ENCODE peak calls at places on chromosomes 13 and 19, in nine cellular contexts. One of them, this sample, is unnamed.

GRCh38 chr19:44912854-44913253 is 1.6 kb upstream of the APOC1 start:
- DNase-seq in CD4-positive, alpha-beta memory T cell: no peak
- DNase-seq in stimulated activated CD4-positive, alpha-beta T cell treated with anti-CD3 and anti-CD28 coated beads, Interleukin-1b, Interleukin-23, amount 100 ng/mL, for 48 hours: no peak
- DNase-seq in iPS-NIHi11: no peak
- DNase-seq in SW 1271: no peak
- DNase-seq in head of caudate nucleus: peak
- DNase-seq in midbrain: peak
- DNase-seq in NCI-H1105 treated with DMSO at 0.1 percent for 48 hours: no peak
- DNase-seq in activated CD4-positive, alpha-beta T cell treated with anti-CD3 and anti-CD28 coated beads for 24 hours: no peak
- DNase-seq in this sample: no peak

GRCh38 chr13:67769063-67769986 is 539.2 kb upstream of the PCDH9 start:
- DNase-seq in CD4-positive, alpha-beta memory T cell: no peak
- DNase-seq in stimulated activated CD4-positive, alpha-beta T cell treated with anti-CD3 and anti-CD28 coated beads, Interleukin-1b, Interleukin-23, amount 100 ng/mL, for 48 hours: no peak
- DNase-seq in iPS-NIHi11: no peak
- DNase-seq in SW 1271: no peak
- DNase-seq in head of caudate nucleus: no peak
- DNase-seq in midbrain: no peak
- DNase-seq in NCI-H1105 treated with DMSO at 0.1 percent for 48 hours: peak
- DNase-seq in activated CD4-positive, alpha-beta T cell treated with anti-CD3 and anti-CD28 coated beads for 24 hours: no peak
- DNase-seq in this sample: no peak

GRCh38 chr13:82432949-82433348 is 1449.3 kb downstream of the SLITRK1 start:
- DNase-seq in CD4-positive, alpha-beta memory T cell: no peak
- DNase-seq in stimulated activated CD4-positive, alpha-beta T cell treated with anti-CD3 and anti-CD28 coated beads, Interleukin-1b, Interleukin-23, amount 100 ng/mL, for 48 hours: no peak
- DNase-seq in iPS-NIHi11: no peak
- DNase-seq in SW 1271: no peak
- DNase-seq in head of caudate nucleus: no peak
- DNase-seq in midbrain: no peak
- DNase-seq in NCI-H1105 treated with DMSO at 0.1 percent for 48 hours: no peak
- DNase-seq in activated CD4-positive, alpha-beta T cell treated with anti-CD3 and anti-CD28 coated beads for 24 hours: no peak
- DNase-seq in this sample: no peak

GRCh38 chr13:100089633-100090032 is 740 bp downstream of the PCCA start:
- DNase-seq in CD4-positive, alpha-beta memory T cell: no peak
- DNase-seq in stimulated activated CD4-positive, alpha-beta T cell treated with anti-CD3 and anti-CD28 coated beads, Interleukin-1b, Interleukin-23, amount 100 ng/mL, for 48 hours: no peak
- DNase-seq in iPS-NIHi11: no peak
- DNase-seq in SW 1271: no peak
- DNase-seq in head of caudate nucleus: no peak
- DNase-seq in midbrain: no peak
- DNase-seq in NCI-H1105 treated with DMSO at 0.1 percent for 48 hours: peak
- DNase-seq in activated CD4-positive, alpha-beta T cell treated with anti-CD3 and anti-CD28 coated beads for 24 hours: no peak
- DNase-seq in this sample: no peak

GRCh38 chr13:77062097-77062496 is 35.1 kb upstream of the FBXL3 start:
- DNase-seq in CD4-positive, alpha-beta memory T cell: no peak
- DNase-seq in stimulated activated CD4-positive, alpha-beta T cell treated with anti-CD3 and anti-CD28 coated beads, Interleukin-1b, Interleukin-23, amount 100 ng/mL, for 48 hours: no peak
- DNase-seq in iPS-NIHi11: no peak
- DNase-seq in SW 1271: no peak
- DNase-seq in head of caudate nucleus: no peak
- DNase-seq in midbrain: no peak
- DNase-seq in NCI-H1105 treated with DMSO at 0.1 percent for 48 hours: no peak
- DNase-seq in activated CD4-positive, alpha-beta T cell treated with anti-CD3 and anti-CD28 coated beads for 24 hours: no peak
- DNase-seq in this sample: no peak

GRCh38 chr19:2534374-2535050 is 58.6 kb downstream of the GADD45B start:
- DNase-seq in CD4-positive, alpha-beta memory T cell: no peak
- DNase-seq in stimulated activated CD4-positive, alpha-beta T cell treated with anti-CD3 and anti-CD28 coated beads, Interleukin-1b, Interleukin-23, amount 100 ng/mL, for 48 hours: no peak
- DNase-seq in iPS-NIHi11: no peak
- DNase-seq in SW 1271: no peak
- DNase-seq in head of caudate nucleus: no peak
- DNase-seq in midbrain: no peak
- DNase-seq in NCI-H1105 treated with DMSO at 0.1 percent for 48 hours: no peak
- DNase-seq in activated CD4-positive, alpha-beta T cell treated with anti-CD3 and anti-CD28 coated beads for 24 hours: no peak
- DNase-seq in this sample: no peak

GRCh38 chr13:114142640-114143490 is 10.4 kb upstream of the RASA3 start:
- DNase-seq in CD4-positive, alpha-beta memory T cell: peak
- DNase-seq in stimulated activated CD4-positive, alpha-beta T cell treated with anti-CD3 and anti-CD28 coated beads, Interleukin-1b, Interleukin-23, amount 100 ng/mL, for 48 hours: peak
- DNase-seq in iPS-NIHi11: no peak
- DNase-seq in SW 1271: no peak
- DNase-seq in head of caudate nucleus: no peak
- DNase-seq in midbrain: no peak
- DNase-seq in NCI-H1105 treated with DMSO at 0.1 percent for 48 hours: peak
- DNase-seq in activated CD4-positive, alpha-beta T cell treated with anti-CD3 and anti-CD28 coated beads for 24 hours: no peak
- DNase-seq in this sample: no peak

GRCh38 chr19:28406237-28406596 is 806.7 kb downstream of the UQCRFS1 start:
- DNase-seq in CD4-positive, alpha-beta memory T cell: no peak
- DNase-seq in stimulated activated CD4-positive, alpha-beta T cell treated with anti-CD3 and anti-CD28 coated beads, Interleukin-1b, Interleukin-23, amount 100 ng/mL, for 48 hours: no peak
- DNase-seq in iPS-NIHi11: no peak
- DNase-seq in SW 1271: no peak
- DNase-seq in head of caudate nucleus: no peak
- DNase-seq in midbrain: no peak
- DNase-seq in NCI-H1105 treated with DMSO at 0.1 percent for 48 hours: peak
- DNase-seq in activated CD4-positive, alpha-beta T cell treated with anti-CD3 and anti-CD28 coated beads for 24 hours: no peak
- DNase-seq in this sample: no peak

GRCh38 chr19:38977445-38978314 is 2.1 kb upstream of the FBXO17 start:
- DNase-seq in CD4-positive, alpha-beta memory T cell: no peak
- DNase-seq in stimulated activated CD4-positive, alpha-beta T cell treated with anti-CD3 and anti-CD28 coated beads, Interleukin-1b, Interleukin-23, amount 100 ng/mL, for 48 hours: peak
- DNase-seq in iPS-NIHi11: no peak
- DNase-seq in SW 1271: no peak
- DNase-seq in head of caudate nucleus: no peak
- DNase-seq in midbrain: no peak
- DNase-seq in NCI-H1105 treated with DMSO at 0.1 percent for 48 hours: no peak
- DNase-seq in activated CD4-positive, alpha-beta T cell treated with anti-CD3 and anti-CD28 coated beads for 24 hours: peak
- DNase-seq in this sample: peak

GRCh38 chr13:92573467-92574057 is 653.0 kb upstream of the GPC6 start:
- DNase-seq in CD4-positive, alpha-beta memory T cell: no peak
- DNase-seq in stimulated activated CD4-positive, alpha-beta T cell treated with anti-CD3 and anti-CD28 coated beads, Interleukin-1b, Interleukin-23, amount 100 ng/mL, for 48 hours: no peak
- DNase-seq in iPS-NIHi11: peak
- DNase-seq in SW 1271: no peak
- DNase-seq in head of caudate nucleus: no peak
- DNase-seq in midbrain: peak
- DNase-seq in NCI-H1105 treated with DMSO at 0.1 percent for 48 hours: no peak
- DNase-seq in activated CD4-positive, alpha-beta T cell treated with anti-CD3 and anti-CD28 coated beads for 24 hours: no peak
- DNase-seq in this sample: no peak

GRCh38 chr13:48775804-48776203 is 122.1 kb downstream of the CYSLTR2 start:
- DNase-seq in CD4-positive, alpha-beta memory T cell: no peak
- DNase-seq in stimulated activated CD4-positive, alpha-beta T cell treated with anti-CD3 and anti-CD28 coated beads, Interleukin-1b, Interleukin-23, amount 100 ng/mL, for 48 hours: no peak
- DNase-seq in iPS-NIHi11: no peak
- DNase-seq in SW 1271: no peak
- DNase-seq in head of caudate nucleus: no peak
- DNase-seq in midbrain: no peak
- DNase-seq in NCI-H1105 treated with DMSO at 0.1 percent for 48 hours: no peak
- DNase-seq in activated CD4-positive, alpha-beta T cell treated with anti-CD3 and anti-CD28 coated beads for 24 hours: no peak
- DNase-seq in this sample: no peak

GRCh38 chr13:39347926-39348901 is 254.8 kb downstream of the LHFPL6 start:
- DNase-seq in CD4-positive, alpha-beta memory T cell: no peak
- DNase-seq in stimulated activated CD4-positive, alpha-beta T cell treated with anti-CD3 and anti-CD28 coated beads, Interleukin-1b, Interleukin-23, amount 100 ng/mL, for 48 hours: no peak
- DNase-seq in iPS-NIHi11: peak
- DNase-seq in SW 1271: no peak
- DNase-seq in head of caudate nucleus: no peak
- DNase-seq in midbrain: peak
- DNase-seq in NCI-H1105 treated with DMSO at 0.1 percent for 48 hours: no peak
- DNase-seq in activated CD4-positive, alpha-beta T cell treated with anti-CD3 and anti-CD28 coated beads for 24 hours: no peak
- DNase-seq in this sample: no peak

GRCh38 chr13:71685072-71685471 is 181.9 kb downstream of the DACH1 start:
- DNase-seq in CD4-positive, alpha-beta memory T cell: no peak
- DNase-seq in stimulated activated CD4-positive, alpha-beta T cell treated with anti-CD3 and anti-CD28 coated beads, Interleukin-1b, Interleukin-23, amount 100 ng/mL, for 48 hours: no peak
- DNase-seq in iPS-NIHi11: peak
- DNase-seq in SW 1271: no peak
- DNase-seq in head of caudate nucleus: no peak
- DNase-seq in midbrain: no peak
- DNase-seq in NCI-H1105 treated with DMSO at 0.1 percent for 48 hours: no peak
- DNase-seq in activated CD4-positive, alpha-beta T cell treated with anti-CD3 and anti-CD28 coated beads for 24 hours: no peak
- DNase-seq in this sample: no peak

GRCh38 chr19:40716031-40716654 is 543 bp downstream of the COQ8B start:
- DNase-seq in CD4-positive, alpha-beta memory T cell: peak
- DNase-seq in stimulated activated CD4-positive, alpha-beta T cell treated with anti-CD3 and anti-CD28 coated beads, Interleukin-1b, Interleukin-23, amount 100 ng/mL, for 48 hours: peak
- DNase-seq in iPS-NIHi11: no peak
- DNase-seq in SW 1271: peak
- DNase-seq in head of caudate nucleus: no peak
- DNase-seq in midbrain: no peak
- DNase-seq in NCI-H1105 treated with DMSO at 0.1 percent for 48 hours: peak
- DNase-seq in activated CD4-positive, alpha-beta T cell treated with anti-CD3 and anti-CD28 coated beads for 24 hours: peak
- DNase-seq in this sample: no peak

GRCh38 chr19:42323852-42324654 is 1.4 kb upstream of the MEGF8 start:
- DNase-seq in CD4-positive, alpha-beta memory T cell: peak
- DNase-seq in stimulated activated CD4-positive, alpha-beta T cell treated with anti-CD3 and anti-CD28 coated beads, Interleukin-1b, Interleukin-23, amount 100 ng/mL, for 48 hours: no peak
- DNase-seq in iPS-NIHi11: peak
- DNase-seq in SW 1271: no peak
- DNase-seq in head of caudate nucleus: no peak
- DNase-seq in midbrain: no peak
- DNase-seq in NCI-H1105 treated with DMSO at 0.1 percent for 48 hours: no peak
- DNase-seq in activated CD4-positive, alpha-beta T cell treated with anti-CD3 and anti-CD28 coated beads for 24 hours: no peak
- DNase-seq in this sample: no peak

GRCh38 chr13:63421113-63421512 is 2005.5 kb upstream of the PCDH20 start:
- DNase-seq in CD4-positive, alpha-beta memory T cell: no peak
- DNase-seq in stimulated activated CD4-positive, alpha-beta T cell treated with anti-CD3 and anti-CD28 coated beads, Interleukin-1b, Interleukin-23, amount 100 ng/mL, for 48 hours: no peak
- DNase-seq in iPS-NIHi11: no peak
- DNase-seq in SW 1271: no peak
- DNase-seq in head of caudate nucleus: no peak
- DNase-seq in midbrain: no peak
- DNase-seq in NCI-H1105 treated with DMSO at 0.1 percent for 48 hours: no peak
- DNase-seq in activated CD4-positive, alpha-beta T cell treated with anti-CD3 and anti-CD28 coated beads for 24 hours: no peak
- DNase-seq in this sample: no peak

GRCh38 chr19:46737761-46738171 is 8.1 kb upstream of the FKRP start:
- DNase-seq in CD4-positive, alpha-beta memory T cell: no peak
- DNase-seq in stimulated activated CD4-positive, alpha-beta T cell treated with anti-CD3 and anti-CD28 coated beads, Interleukin-1b, Interleukin-23, amount 100 ng/mL, for 48 hours: no peak
- DNase-seq in iPS-NIHi11: no peak
- DNase-seq in SW 1271: no peak
- DNase-seq in head of caudate nucleus: no peak
- DNase-seq in midbrain: no peak
- DNase-seq in NCI-H1105 treated with DMSO at 0.1 percent for 48 hours: no peak
- DNase-seq in activated CD4-positive, alpha-beta T cell treated with anti-CD3 and anti-CD28 coated beads for 24 hours: no peak
- DNase-seq in this sample: no peak

GRCh38 chr13:114155923-114156883 is 22.9 kb upstream of the CFAP97D2 start:
- DNase-seq in CD4-positive, alpha-beta memory T cell: no peak
- DNase-seq in stimulated activated CD4-positive, alpha-beta T cell treated with anti-CD3 and anti-CD28 coated beads, Interleukin-1b, Interleukin-23, amount 100 ng/mL, for 48 hours: no peak
- DNase-seq in iPS-NIHi11: no peak
- DNase-seq in SW 1271: no peak
- DNase-seq in head of caudate nucleus: no peak
- DNase-seq in midbrain: no peak
- DNase-seq in NCI-H1105 treated with DMSO at 0.1 percent for 48 hours: no peak
- DNase-seq in activated CD4-positive, alpha-beta T cell treated with anti-CD3 and anti-CD28 coated beads for 24 hours: no peak
- DNase-seq in this sample: no peak

GRCh38 chr13:87274209-87274819 is 396.9 kb upstream of the SLITRK5 start:
- DNase-seq in CD4-positive, alpha-beta memory T cell: no peak
- DNase-seq in stimulated activated CD4-positive, alpha-beta T cell treated with anti-CD3 and anti-CD28 coated beads, Interleukin-1b, Interleukin-23, amount 100 ng/mL, for 48 hours: no peak
- DNase-seq in iPS-NIHi11: peak
- DNase-seq in SW 1271: peak
- DNase-seq in head of caudate nucleus: no peak
- DNase-seq in midbrain: peak
- DNase-seq in NCI-H1105 treated with DMSO at 0.1 percent for 48 hours: peak
- DNase-seq in activated CD4-positive, alpha-beta T cell treated with anti-CD3 and anti-CD28 coated beads for 24 hours: peak
- DNase-seq in this sample: no peak

GRCh38 chr19:29837448-29837961 is 25.7 kb downstream of the CCNE1 start:
- DNase-seq in CD4-positive, alpha-beta memory T cell: peak
- DNase-seq in stimulated activated CD4-positive, alpha-beta T cell treated with anti-CD3 and anti-CD28 coated beads, Interleukin-1b, Interleukin-23, amount 100 ng/mL, for 48 hours: peak
- DNase-seq in iPS-NIHi11: no peak
- DNase-seq in SW 1271: no peak
- DNase-seq in head of caudate nucleus: no peak
- DNase-seq in midbrain: no peak
- DNase-seq in NCI-H1105 treated with DMSO at 0.1 percent for 48 hours: no peak
- DNase-seq in activated CD4-positive, alpha-beta T cell treated with anti-CD3 and anti-CD28 coated beads for 24 hours: peak
- DNase-seq in this sample: no peak

GRCh38 chr13:36766295-36766694 is 52.7 kb upstream of the RFXAP start:
- DNase-seq in CD4-positive, alpha-beta memory T cell: no peak
- DNase-seq in stimulated activated CD4-positive, alpha-beta T cell treated with anti-CD3 and anti-CD28 coated beads, Interleukin-1b, Interleukin-23, amount 100 ng/mL, for 48 hours: no peak
- DNase-seq in iPS-NIHi11: no peak
- DNase-seq in SW 1271: no peak
- DNase-seq in head of caudate nucleus: no peak
- DNase-seq in midbrain: no peak
- DNase-seq in NCI-H1105 treated with DMSO at 0.1 percent for 48 hours: no peak
- DNase-seq in activated CD4-positive, alpha-beta T cell treated with anti-CD3 and anti-CD28 coated beads for 24 hours: no peak
- DNase-seq in this sample: no peak

GRCh38 chr19:13606156-13606555 is 99.9 kb upstream of the CACNA1A start:
- DNase-seq in CD4-positive, alpha-beta memory T cell: no peak
- DNase-seq in stimulated activated CD4-positive, alpha-beta T cell treated with anti-CD3 and anti-CD28 coated beads, Interleukin-1b, Interleukin-23, amount 100 ng/mL, for 48 hours: no peak
- DNase-seq in iPS-NIHi11: no peak
- DNase-seq in SW 1271: no peak
- DNase-seq in head of caudate nucleus: no peak
- DNase-seq in midbrain: no peak
- DNase-seq in NCI-H1105 treated with DMSO at 0.1 percent for 48 hours: no peak
- DNase-seq in activated CD4-positive, alpha-beta T cell treated with anti-CD3 and anti-CD28 coated beads for 24 hours: no peak
- DNase-seq in this sample: no peak

GRCh38 chr13:44426461-44426860 is 52.8 kb downstream of the SERP2 start:
- DNase-seq in CD4-positive, alpha-beta memory T cell: no peak
- DNase-seq in stimulated activated CD4-positive, alpha-beta T cell treated with anti-CD3 and anti-CD28 coated beads, Interleukin-1b, Interleukin-23, amount 100 ng/mL, for 48 hours: no peak
- DNase-seq in iPS-NIHi11: no peak
- DNase-seq in SW 1271: no peak
- DNase-seq in head of caudate nucleus: no peak
- DNase-seq in midbrain: no peak
- DNase-seq in NCI-H1105 treated with DMSO at 0.1 percent for 48 hours: no peak
- DNase-seq in activated CD4-positive, alpha-beta T cell treated with anti-CD3 and anti-CD28 coated beads for 24 hours: no peak
- DNase-seq in this sample: no peak

GRCh38 chr19:42279902-42280760 is 11.1 kb downstream of the CIC start:
- DNase-seq in CD4-positive, alpha-beta memory T cell: peak
- DNase-seq in stimulated activated CD4-positive, alpha-beta T cell treated with anti-CD3 and anti-CD28 coated beads, Interleukin-1b, Interleukin-23, amount 100 ng/mL, for 48 hours: peak
- DNase-seq in iPS-NIHi11: peak
- DNase-seq in SW 1271: peak
- DNase-seq in head of caudate nucleus: peak
- DNase-seq in midbrain: peak
- DNase-seq in NCI-H1105 treated with DMSO at 0.1 percent for 48 hours: peak
- DNase-seq in activated CD4-positive, alpha-beta T cell treated with anti-CD3 and anti-CD28 coated beads for 24 hours: peak
- DNase-seq in this sample: peak

GRCh38 chr19:682678-683320 is 6.6 kb downstream of the FSTL3 start:
- DNase-seq in CD4-positive, alpha-beta memory T cell: peak
- DNase-seq in stimulated activated CD4-positive, alpha-beta T cell treated with anti-CD3 and anti-CD28 coated beads, Interleukin-1b, Interleukin-23, amount 100 ng/mL, for 48 hours: no peak
- DNase-seq in iPS-NIHi11: no peak
- DNase-seq in SW 1271: no peak
- DNase-seq in head of caudate nucleus: no peak
- DNase-seq in midbrain: no peak
- DNase-seq in NCI-H1105 treated with DMSO at 0.1 percent for 48 hours: no peak
- DNase-seq in activated CD4-positive, alpha-beta T cell treated with anti-CD3 and anti-CD28 coated beads for 24 hours: no peak
- DNase-seq in this sample: no peak

GRCh38 chr13:46668302-46668720 is 115.3 kb downstream of the LRCH1 start:
- DNase-seq in CD4-positive, alpha-beta memory T cell: no peak
- DNase-seq in stimulated activated CD4-positive, alpha-beta T cell treated with anti-CD3 and anti-CD28 coated beads, Interleukin-1b, Interleukin-23, amount 100 ng/mL, for 48 hours: no peak
- DNase-seq in iPS-NIHi11: no peak
- DNase-seq in SW 1271: no peak
- DNase-seq in head of caudate nucleus: no peak
- DNase-seq in midbrain: peak
- DNase-seq in NCI-H1105 treated with DMSO at 0.1 percent for 48 hours: no peak
- DNase-seq in activated CD4-positive, alpha-beta T cell treated with anti-CD3 and anti-CD28 coated beads for 24 hours: no peak
- DNase-seq in this sample: no peak

GRCh38 chr19:56856822-56857221 is 16.3 kb upstream of the PEG3 start:
- DNase-seq in CD4-positive, alpha-beta memory T cell: no peak
- DNase-seq in stimulated activated CD4-positive, alpha-beta T cell treated with anti-CD3 and anti-CD28 coated beads, Interleukin-1b, Interleukin-23, amount 100 ng/mL, for 48 hours: no peak
- DNase-seq in iPS-NIHi11: no peak
- DNase-seq in SW 1271: no peak
- DNase-seq in head of caudate nucleus: no peak
- DNase-seq in midbrain: no peak
- DNase-seq in NCI-H1105 treated with DMSO at 0.1 percent for 48 hours: no peak
- DNase-seq in activated CD4-positive, alpha-beta T cell treated with anti-CD3 and anti-CD28 coated beads for 24 hours: no peak
- DNase-seq in this sample: no peak

GRCh38 chr13:84297246-84297645 is 415.0 kb upstream of the SLITRK1 start:
- DNase-seq in CD4-positive, alpha-beta memory T cell: no peak
- DNase-seq in stimulated activated CD4-positive, alpha-beta T cell treated with anti-CD3 and anti-CD28 coated beads, Interleukin-1b, Interleukin-23, amount 100 ng/mL, for 48 hours: no peak
- DNase-seq in iPS-NIHi11: no peak
- DNase-seq in SW 1271: no peak
- DNase-seq in head of caudate nucleus: no peak
- DNase-seq in midbrain: no peak
- DNase-seq in NCI-H1105 treated with DMSO at 0.1 percent for 48 hours: no peak
- DNase-seq in activated CD4-positive, alpha-beta T cell treated with anti-CD3 and anti-CD28 coated beads for 24 hours: no peak
- DNase-seq in this sample: no peak

GRCh38 chr19:33291623-33292534 is 10.5 kb downstream of the CEBPA start:
- DNase-seq in CD4-positive, alpha-beta memory T cell: no peak
- DNase-seq in stimulated activated CD4-positive, alpha-beta T cell treated with anti-CD3 and anti-CD28 coated beads, Interleukin-1b, Interleukin-23, amount 100 ng/mL, for 48 hours: no peak
- DNase-seq in iPS-NIHi11: no peak
- DNase-seq in SW 1271: no peak
- DNase-seq in head of caudate nucleus: no peak
- DNase-seq in midbrain: no peak
- DNase-seq in NCI-H1105 treated with DMSO at 0.1 percent for 48 hours: no peak
- DNase-seq in activated CD4-positive, alpha-beta T cell treated with anti-CD3 and anti-CD28 coated beads for 24 hours: no peak
- DNase-seq in this sample: no peak

GRCh38 chr13:74062933-74063332 is 71.3 kb downstream of the KLF12 start:
- DNase-seq in CD4-positive, alpha-beta memory T cell: peak
- DNase-seq in stimulated activated CD4-positive, alpha-beta T cell treated with anti-CD3 and anti-CD28 coated beads, Interleukin-1b, Interleukin-23, amount 100 ng/mL, for 48 hours: peak
- DNase-seq in iPS-NIHi11: no peak
- DNase-seq in SW 1271: no peak
- DNase-seq in head of caudate nucleus: no peak
- DNase-seq in midbrain: peak
- DNase-seq in NCI-H1105 treated with DMSO at 0.1 percent for 48 hours: no peak
- DNase-seq in activated CD4-positive, alpha-beta T cell treated with anti-CD3 and anti-CD28 coated beads for 24 hours: no peak
- DNase-seq in this sample: peak

GRCh38 chr19:55115446-55116065 is 1.9 kb downstream of the PPP1R12C start:
- DNase-seq in CD4-positive, alpha-beta memory T cell: no peak
- DNase-seq in stimulated activated CD4-positive, alpha-beta T cell treated with anti-CD3 and anti-CD28 coated beads, Interleukin-1b, Interleukin-23, amount 100 ng/mL, for 48 hours: no peak
- DNase-seq in iPS-NIHi11: no peak
- DNase-seq in SW 1271: no peak
- DNase-seq in head of caudate nucleus: no peak
- DNase-seq in midbrain: no peak
- DNase-seq in NCI-H1105 treated with DMSO at 0.1 percent for 48 hours: no peak
- DNase-seq in activated CD4-positive, alpha-beta T cell treated with anti-CD3 and anti-CD28 coated beads for 24 hours: no peak
- DNase-seq in this sample: no peak